ENCODE peak calls at places on chromosomes 4 and X, in ten cellular contexts. J is progenitor cell of endocrine pancreas; M is activated CD8-positive, alpha-beta memory T cell treated with anti-CD3 and anti-CD28 coated beads for 48 hours; L is lung; F is HT1080; D is globus pallidus; Y is GM23248; A is Calu3; B is stimulated activated CD8-positive, alpha-beta memory T cell treated with anti-CD3 and anti-CD28 coated beads, Interleukin-7, amount 100 ng/mL, for 1 hour; T is activated CD4-positive, alpha-beta T cell treated with anti-CD3 and anti-CD28 coated beads for 24 hours. P is an unnamed sample.

GRCh38 chr4:99382745-99383360 is 30.3 kb upstream of the ADH1C start:
- DNase-seq in L (no peak), T (no peak), A (no peak), B (no peak), Y (no peak), D (no peak), J (no peak), F (no peak), M (no peak), P (no peak)

GRCh38 chr4:53886090-53886489 is 178.3 kb downstream of the CHIC2 start:
- DNase-seq in T (no peak), A (peak; percentile 31), L (no peak), M (no peak), B (no peak), J (no peak), D (peak; percentile 46), F (peak; percentile 32), Y (no peak), P (no peak)

GRCh38 chrX:54785901-54786300 is 12.2 kb downstream of the ITIH6 start:
- DNase-seq in T (no peak), F (peak; percentile 5), L (no peak), Y (peak; percentile 27), B (no peak), D (no peak), M (no peak), A (peak; percentile 26), J (no peak), P (no peak)

GRCh38 chrX:133215747-133216146 is 2.4 kb downstream of the TFDP3 start:
- DNase-seq in M (no peak), T (no peak), Y (peak; percentile 31), L (no peak), D (no peak), B (no peak), F (peak; percentile 10), J (no peak), A (peak; percentile 39), P (no peak)

GRCh38 chr4:156779774-156780173 is 191.8 kb downstream of the PDGFC start:
- DNase-seq in Y (peak; percentile 81), M (no peak), A (peak; percentile 37), L (no peak), J (no peak), F (peak; percentile 96), B (no peak), D (no peak), T (no peak), P (peak; percentile 91)

GRCh38 chr4:185587444-185588161 is 52.3 kb upstream of the PDLIM3 start:
- DNase-seq in D (no peak), Y (no peak), F (no peak), A (no peak), B (peak; percentile 31), M (peak; percentile 7), L (no peak), J (no peak), T (peak; percentile 71), P (no peak)

GRCh38 chrX:117972681-117973080 is 143.9 kb downstream of the KLHL13 start:
- DNase-seq in F (peak; percentile 6), J (no peak), Y (no peak), D (no peak), L (no peak), T (no peak), M (no peak), A (no peak), B (no peak), P (no peak)

GRCh38 chrX:69988955-69989394 is 60.8 kb downstream of the AWAT2 start:
- DNase-seq in L (no peak), T (no peak), A (peak; percentile 28), J (no peak), Y (no peak), D (no peak), B (no peak), M (no peak), F (peak; percentile 59), P (no peak)

GRCh38 chr4:74545488-74545887 is 100.6 kb downstream of the AREG start:
- DNase-seq in L (no peak), D (no peak), M (no peak), J (no peak), Y (peak; percentile 42), A (peak; percentile 38), B (no peak), T (no peak), F (no peak), P (no peak)

GRCh38 chr4:137025484-137026059 is 506.7 kb downstream of the PCDH18 start:
- DNase-seq in L (no peak), M (no peak), F (no peak), A (no peak), J (no peak), D (no peak), B (no peak), Y (no peak), T (no peak), P (no peak)

GRCh38 chrX:119523664-119524184 is 41.5 kb downstream of the STEEP1 start:
- DNase-seq in A (no peak), L (no peak), Y (no peak), D (no peak), M (no peak), F (no peak), J (no peak), B (no peak), T (no peak), P (no peak)

GRCh38 chrX:142251202-142251601 is 46.1 kb upstream of the MAGEC2 start:
- DNase-seq in T (no peak), A (no peak), M (no peak), L (no peak), F (no peak), D (no peak), B (no peak), Y (no peak), J (no peak), P (no peak)

GRCh38 chr4:170088686-170089085 is 1.1 kb downstream of the AADAT start:
- DNase-seq in T (no peak), B (no peak), F (no peak), D (no peak), Y (no peak), M (no peak), J (no peak), L (no peak), A (no peak), P (no peak)

GRCh38 chr4:168815373-168816345 is 194.4 kb downstream of the CBR4 start:
- DNase-seq in M (no peak), T (no peak), B (no peak), F (no peak), D (no peak), A (no peak), J (no peak), L (no peak), Y (no peak), P (peak; percentile 81)

GRCh38 chr4:73740353-73740778 is at the start of gene CXCL8:
- DNase-seq in J (no peak), D (peak; percentile 62), A (peak; percentile 77), F (peak; percentile 99), L (peak; percentile 72), Y (peak; percentile 83), B (no peak), T (no peak), M (no peak), P (peak; percentile 92)

GRCh38 chrX:39336709-39337294 is 535.5 kb downstream of the MID1IP1 start:
- DNase-seq in Y (peak; percentile 0), F (no peak), J (no peak), D (peak; percentile 23), M (no peak), L (no peak), B (no peak), T (no peak), A (no peak), P (no peak)

GRCh38 chr4:53763813-53764597 is 172.7 kb upstream of the LNX1 start:
- DNase-seq in D (no peak), Y (peak; percentile 87), A (no peak), M (no peak), J (no peak), L (no peak), T (no peak), B (no peak), F (peak; percentile 34), P (peak; percentile 26)

GRCh38 chr4:145819246-145820181 is 119.1 kb downstream of the ZNF827 start:
- DNase-seq in A (no peak), J (no peak), D (peak; percentile 63), M (no peak), F (no peak), B (no peak), Y (no peak), T (no peak), L (no peak), P (no peak)

P was measured in astrocyte of the cerebellum.